ENCODE peak calls at places on chromosomes 11 and 22, in four cellular contexts. D is osteoblast, C is colonic mucosa, V is HCT116. W is an unnamed sample.
A peak's percentile ranks its signal among the peaks of the same experiment; 100 is the strongest.

GRCh38 chr11:10301656-10302293 is 3.1 kb upstream of the ADM start:
- DNase-seq in V (no peak), C (no peak), D (no peak), W (no peak)

GRCh38 chr11:73270089-73270854 is 1.9 kb upstream of the P2RY6 start:
- DNase-seq in D (no peak), V (no peak), C (no peak), W (no peak)

GRCh38 chr11:120137187-120137610 is 714 bp downstream of the TRIM29 start:
- DNase-seq in C (peak; percentile 16), V (no peak), D (no peak), W (no peak)

GRCh38 chr11:44505591-44506054 is 59.8 kb upstream of the CD82 start:
- DNase-seq in V (no peak), D (no peak), C (no peak), W (no peak)

GRCh38 chr11:69667619-69668604 is 7.2 kb downstream of the LTO1 start:
- DNase-seq in D (peak; percentile 49), C (no peak), V (no peak), W (no peak)

GRCh38 chr22:35761037-35761436 is 43.4 kb downstream of the APOL5 start:
- DNase-seq in C (no peak), V (peak; percentile 8), D (no peak), W (no peak)

GRCh38 chr11:43503417-43503816 is 144.7 kb downstream of the TTC17 start:
- DNase-seq in C (no peak), V (no peak), D (no peak), W (no peak)

GRCh38 chr22:26847816-26848215 is 190.4 kb downstream of the MIAT start:
- DNase-seq in C (no peak), V (no peak), D (no peak), W (no peak)

GRCh38 chr11:61899146-61899841 is 7.9 kb upstream of the FADS3 start:
- DNase-seq in D (peak; percentile 99), V (peak; percentile 36), C (peak; percentile 90), W (peak; percentile 78)

GRCh38 chr22:32204211-32204855 is 540 bp downstream of the RFPL2 start:
- DNase-seq in C (no peak), V (no peak), D (peak; percentile 58), W (no peak)

GRCh38 chr11:93861808-93862207 is 11.4 kb upstream of the VSTM5 start:
- DNase-seq in C (no peak), V (no peak), D (no peak), W (peak; percentile 31)

GRCh38 chr11:31160504-31161422 is 208.8 kb downstream of the DCDC1 start:
- DNase-seq in D (no peak), C (no peak), V (peak; percentile 18), W (no peak)

GRCh38 chr22:46518038-46518437 is 19.4 kb downstream of the CELSR1 start:
- DNase-seq in C (no peak), D (no peak), V (no peak), W (no peak)

GRCh38 chr11:46386005-46386331 is 4.5 kb downstream of the MDK start:
- DNase-seq in D (no peak), V (no peak), C (no peak), W (no peak)

GRCh38 chr11:11972148-11972547 is 36.3 kb downstream of the DKK3 start:
- DNase-seq in V (no peak), D (no peak), C (no peak), W (peak; percentile 38)

GRCh38 chr11:2655834-2656622 is 43.8 kb downstream of the KCNQ1OT1 start:
- DNase-seq in C (no peak), V (no peak), D (no peak), W (no peak)

GRCh38 chr11:12512826-12513395 is 135.5 kb downstream of the PARVA start:
- DNase-seq in C (no peak), D (no peak), V (no peak), W (no peak)

DNA sequence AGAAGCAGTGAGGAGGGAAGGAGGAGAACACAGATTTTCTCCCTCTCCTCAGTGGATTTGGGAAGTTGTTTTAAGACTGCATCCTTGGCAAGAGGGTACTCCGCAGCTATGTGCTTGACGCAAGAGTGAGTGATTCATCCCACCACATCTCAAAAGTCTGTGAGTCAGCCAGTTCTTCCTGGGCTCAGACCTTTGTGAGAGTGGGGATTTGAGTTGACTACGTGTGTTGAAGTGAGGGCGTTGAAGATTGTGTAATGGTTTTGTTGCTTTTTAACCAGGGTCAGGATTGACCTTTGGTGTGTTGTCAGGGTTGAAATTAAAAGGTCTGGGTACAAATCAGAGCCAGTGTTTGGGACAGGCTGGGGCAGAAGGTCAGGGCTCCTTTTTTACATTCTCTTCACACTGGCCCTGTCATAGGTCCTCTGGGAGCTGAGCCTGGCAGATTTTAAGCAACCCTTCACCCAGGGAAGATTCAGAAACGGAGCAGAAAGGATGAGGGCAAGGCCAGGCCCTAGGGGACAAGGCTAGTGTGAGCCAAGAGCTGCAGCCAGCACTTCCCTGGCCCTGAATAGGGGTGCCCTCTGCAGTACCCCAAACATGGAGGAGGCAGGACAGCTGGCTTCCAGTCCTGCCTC is 4.2 kb upstream of the C11orf86 start:
- DNase-seq in D (peak; percentile 98), C (no peak), V (peak; percentile 89), W (no peak)
- H3K4me1 ChIP-seq in D (peaks cover 50% of the 10 kb centered on the region), C (no peaks in the 10 kb centered on the region), V (peaks cover 10% of the 10 kb centered on the region), W (no peaks in the 10 kb centered on the region)

DNA sequence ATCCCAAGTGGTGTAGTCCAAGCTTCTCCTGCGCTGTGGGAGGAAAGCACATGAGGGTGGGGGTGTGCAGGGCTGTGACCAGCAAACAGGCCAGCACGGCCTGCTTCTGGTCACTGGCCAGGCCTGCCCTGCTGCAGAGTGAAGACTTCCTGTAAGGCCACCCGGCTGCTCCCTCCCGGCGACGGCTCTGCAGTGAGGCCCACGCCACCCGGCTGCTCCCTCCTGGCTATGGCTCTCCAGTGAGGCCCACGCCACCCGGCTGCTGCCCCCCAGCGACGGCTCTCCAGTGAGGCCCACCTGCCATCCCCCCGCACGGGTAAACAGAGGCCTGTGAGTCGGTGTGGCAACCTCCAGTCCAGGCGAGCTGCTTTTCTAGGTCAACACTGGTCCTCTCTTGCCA is 31.4 kb upstream of the BRSK2 start:
- DNase-seq in C (peak; percentile 31), V (no peak), D (no peak), W (no peak)
- H3K4me1 ChIP-seq in C (no peaks in the 10 kb centered on the region), V (no peaks in the 10 kb centered on the region), D (no peaks in the 10 kb centered on the region), W (no peaks in the 10 kb centered on the region)

GRCh38 chr11:7574491-7575129 is 60.8 kb downstream of the PPFIBP2 start:
- DNase-seq in V (no peak), C (no peak), D (no peak), W (no peak)

GRCh38 chr11:7571640-7572000 is 57.8 kb downstream of the PPFIBP2 start:
- DNase-seq in V (peak; percentile 51), D (no peak), C (peak; percentile 88), W (peak; percentile 62)

GRCh38 chr11:7573193-7573557 is 59.4 kb downstream of the PPFIBP2 start:
- DNase-seq in V (no peak), C (no peak), D (no peak), W (no peak)

GRCh38 chr11:7572001-7572712 is 58.4 kb downstream of the PPFIBP2 start:
- DNase-seq in C (no peak), D (peak; percentile 65), V (no peak), W (no peak)

GRCh38 chr11:7573558-7574296 is 59.9 kb downstream of the PPFIBP2 start:
- DNase-seq in V (no peak), D (peak; percentile 68), C (peak; percentile 86), W (no peak)
- H3K4me1 ChIP-seq in V (peaks cover 16% of the 10 kb centered on the region), D (peaks cover 71% of the 10 kb centered on the region), C (peaks cover 34% of the 10 kb centered on the region), W (peaks cover 25% of the 10 kb centered on the region)

DNA sequence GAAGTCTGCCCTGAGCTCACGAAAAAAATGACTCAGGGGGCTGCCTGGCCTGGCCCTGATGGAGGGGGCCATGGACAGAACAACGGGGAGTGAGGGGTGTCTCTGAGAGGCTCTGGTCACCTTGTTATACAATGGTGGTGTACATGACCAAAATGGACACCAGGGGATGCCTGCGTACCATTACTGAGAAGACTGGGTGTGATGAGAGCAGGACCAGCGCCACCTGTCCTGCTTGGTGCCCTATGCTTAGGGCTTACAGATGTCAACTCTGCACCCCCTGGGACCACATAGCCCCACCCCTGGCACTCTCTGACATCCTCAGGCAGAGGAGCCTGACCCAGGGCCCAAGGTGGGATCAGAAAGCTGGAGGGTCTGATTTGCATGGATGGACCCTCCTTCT is 104.8 kb downstream of the ZNF280B start:
- DNase-seq in D (no peak), V (no peak), C (no peak), W (no peak)
- H3K4me1 ChIP-seq in D (no peaks in the 10 kb centered on the region), V (no peaks in the 10 kb centered on the region), C (no peaks in the 10 kb centered on the region), W (no peaks in the 10 kb centered on the region)

DNA sequence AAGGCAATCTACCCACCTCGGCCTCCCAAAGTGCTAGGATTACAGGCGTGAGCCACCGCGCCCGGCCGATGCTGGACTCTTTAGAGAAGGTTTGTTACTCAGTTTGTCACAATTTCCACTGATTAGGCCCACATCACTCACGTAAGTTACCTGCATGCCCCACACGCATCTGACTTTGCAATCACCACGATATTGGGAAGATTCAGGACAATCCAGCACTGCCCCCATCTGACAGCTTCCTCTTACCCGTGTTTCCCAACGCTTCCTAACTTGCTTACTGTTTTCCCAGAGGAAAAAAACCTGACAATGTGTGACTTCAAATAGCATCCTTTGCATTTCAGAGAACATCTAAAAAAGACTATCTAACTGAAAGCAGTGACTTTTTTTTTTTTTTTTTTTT is 21.8 kb upstream of the EIF3M start:
- DNase-seq in V (no peak), C (no peak), D (no peak), W (no peak)
- H3K4me1 ChIP-seq in V (no peaks in the 10 kb centered on the region), C (no peaks in the 10 kb centered on the region), D (no peaks in the 10 kb centered on the region), W (no peaks in the 10 kb centered on the region)

DNA sequence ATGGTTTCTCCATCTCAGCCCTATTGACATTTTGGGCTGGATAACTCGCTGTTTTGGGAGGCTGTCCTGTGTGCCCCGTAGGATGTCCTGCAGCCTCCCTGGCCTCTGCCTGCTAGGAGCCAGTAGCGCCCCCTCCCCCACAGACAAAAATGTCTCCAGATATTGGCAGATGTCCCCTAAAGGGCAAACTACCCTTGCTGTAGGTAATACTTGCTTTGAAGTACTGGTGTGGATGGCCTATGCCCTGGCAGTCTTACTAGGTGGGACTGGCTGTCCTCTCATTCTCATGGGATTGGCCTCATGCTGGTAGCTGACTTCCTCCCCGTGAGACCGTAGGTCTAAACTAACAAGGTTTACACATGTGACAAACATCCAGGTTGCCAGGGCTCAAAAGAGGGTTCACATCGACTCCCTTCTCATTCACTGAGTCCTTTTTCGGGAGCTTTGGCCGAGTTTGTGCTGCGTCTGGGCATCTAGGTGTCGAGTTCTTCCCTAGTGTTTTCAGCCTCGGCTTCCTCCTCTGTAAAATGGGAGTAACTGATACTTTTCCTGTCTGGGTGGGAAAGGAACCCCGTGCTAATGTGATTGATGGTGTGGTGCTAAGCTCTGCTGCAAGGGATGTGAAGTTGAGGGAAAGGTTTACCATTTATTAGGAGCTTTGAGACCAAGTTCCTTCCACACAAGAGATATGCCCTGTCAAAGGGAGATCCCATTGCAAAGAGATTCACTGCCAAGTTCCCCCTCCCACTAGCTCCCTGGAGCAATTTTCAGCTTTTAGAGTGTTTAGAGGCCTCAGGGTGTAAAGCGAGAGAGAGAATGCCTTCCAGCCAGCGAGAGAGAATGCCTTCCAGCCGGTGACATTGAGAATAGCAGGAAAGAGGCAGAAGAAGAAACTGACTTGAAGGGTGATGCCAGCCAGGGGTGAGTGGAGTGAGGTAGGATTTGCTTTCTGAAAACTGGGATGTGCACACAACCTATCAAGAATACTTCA is 17.0 kb downstream of the PTPRJ start:
- DNase-seq in D (no peak), V (no peak), C (no peak), W (no peak)
- H3K4me1 ChIP-seq in D (peaks cover 22% of the 10 kb centered on the region), V (peaks cover 43% of the 10 kb centered on the region), C (peaks cover 25% of the 10 kb centered on the region), W (no peaks in the 10 kb centered on the region)

GRCh38 chr22:43268261-43268660 is 74.9 kb downstream of the SCUBE1 start:
- DNase-seq in V (no peak), C (no peak), D (no peak), W (peak; percentile 62)
- H3K4me1 ChIP-seq in V (peaks cover 15% of the 10 kb centered on the region), C (peaks cover 7% of the 10 kb centered on the region), D (no peaks in the 10 kb centered on the region), W (peaks cover 49% of the 10 kb centered on the region)

GRCh38 chr11:67276821-67277230 is 10.6 kb downstream of the GRK2 start:
- DNase-seq in V (no peak), C (peak; percentile 67), D (peak; percentile 97), W (peak; percentile 88)
- H3K4me1 ChIP-seq in V (peaks cover 4% of the 10 kb centered on the region), C (peaks cover 39% of the 10 kb centered on the region), D (peaks cover 34% of the 10 kb centered on the region), W (peaks cover 27% of the 10 kb centered on the region)

W was measured in BE2C.